ENCODE peak calls at places on chromosomes 12 and 14, in seven cellular contexts. One of them, this sample, is unnamed.

GRCh38 chr14:36944307-36945010 is 227.9 kb downstream of the SLC25A21 start:
- DNase-seq in body of pancreas: no peak
- DNase-seq in NCI-H1694: no peak
- DNase-seq in NCI-H1105: no peak
- DNase-seq in psoas muscle: no peak
- DNase-seq in effector memory CD8-positive, alpha-beta T cell: no peak
- DNase-seq in stimulated activated CD8-positive, alpha-beta memory T cell treated with anti-CD3 and anti-CD28 coated beads, Interleukin-2, amount 100 ng/mL, for 1 hour: no peak
- DNase-seq in this sample: no peak

GRCh38 chr14:20469890-20470858 is 968 bp downstream of the PNP start:
- DNase-seq in stimulated activated CD8-positive, alpha-beta memory T cell treated with anti-CD3 and anti-CD28 coated beads, Interleukin-2, amount 100 ng/mL, for 1 hour: no peak
- DNase-seq in effector memory CD8-positive, alpha-beta T cell: peak; percentile 42
- DNase-seq in NCI-H1694: no peak
- DNase-seq in psoas muscle: peak; percentile 18
- DNase-seq in NCI-H1105: peak; percentile 16
- DNase-seq in body of pancreas: peak; percentile 36
- DNase-seq in this sample: peak; percentile 33

GRCh38 chr14:35403085-35403396 is 1.5 kb downstream of the NFKBIA start:
- DNase-seq in NCI-H1105: no peak
- DNase-seq in NCI-H1694: no peak
- DNase-seq in psoas muscle: peak; percentile 44
- DNase-seq in effector memory CD8-positive, alpha-beta T cell: peak; percentile 32
- DNase-seq in body of pancreas: peak; percentile 24
- DNase-seq in stimulated activated CD8-positive, alpha-beta memory T cell treated with anti-CD3 and anti-CD28 coated beads, Interleukin-2, amount 100 ng/mL, for 1 hour: no peak
- DNase-seq in this sample: no peak

GRCh38 chr12:49664591-49665146 is 41.3 kb downstream of the PRPF40B start:
- DNase-seq in psoas muscle: no peak
- DNase-seq in NCI-H1105: no peak
- DNase-seq in NCI-H1694: no peak
- DNase-seq in body of pancreas: no peak
- DNase-seq in effector memory CD8-positive, alpha-beta T cell: no peak
- DNase-seq in stimulated activated CD8-positive, alpha-beta memory T cell treated with anti-CD3 and anti-CD28 coated beads, Interleukin-2, amount 100 ng/mL, for 1 hour: no peak
- DNase-seq in this sample: no peak

GRCh38 chr14:55104051-55104954 is 24.7 kb upstream of the LGALS3 start:
- DNase-seq in effector memory CD8-positive, alpha-beta T cell: no peak
- DNase-seq in body of pancreas: no peak
- DNase-seq in NCI-H1105: no peak
- DNase-seq in stimulated activated CD8-positive, alpha-beta memory T cell treated with anti-CD3 and anti-CD28 coated beads, Interleukin-2, amount 100 ng/mL, for 1 hour: no peak
- DNase-seq in psoas muscle: no peak
- DNase-seq in NCI-H1694: no peak
- DNase-seq in this sample: no peak

GRCh38 chr14:66085662-66086061 is 400.5 kb upstream of the CCDC196 start:
- DNase-seq in psoas muscle: no peak
- DNase-seq in stimulated activated CD8-positive, alpha-beta memory T cell treated with anti-CD3 and anti-CD28 coated beads, Interleukin-2, amount 100 ng/mL, for 1 hour: no peak
- DNase-seq in body of pancreas: no peak
- DNase-seq in NCI-H1694: no peak
- DNase-seq in NCI-H1105: no peak
- DNase-seq in effector memory CD8-positive, alpha-beta T cell: no peak
- DNase-seq in this sample: no peak

GRCh38 chr14:99968931-99969330 is 96.3 kb upstream of the EVL start:
- DNase-seq in body of pancreas: no peak
- DNase-seq in stimulated activated CD8-positive, alpha-beta memory T cell treated with anti-CD3 and anti-CD28 coated beads, Interleukin-2, amount 100 ng/mL, for 1 hour: no peak
- DNase-seq in psoas muscle: no peak
- DNase-seq in NCI-H1694: no peak
- DNase-seq in NCI-H1105: no peak
- DNase-seq in effector memory CD8-positive, alpha-beta T cell: no peak
- DNase-seq in this sample: no peak

GRCh38 chr12:123056053-123056452 is 75.6 kb downstream of the ARL6IP4 start:
- DNase-seq in psoas muscle: no peak
- DNase-seq in stimulated activated CD8-positive, alpha-beta memory T cell treated with anti-CD3 and anti-CD28 coated beads, Interleukin-2, amount 100 ng/mL, for 1 hour: no peak
- DNase-seq in NCI-H1694: no peak
- DNase-seq in body of pancreas: no peak
- DNase-seq in NCI-H1105: no peak
- DNase-seq in effector memory CD8-positive, alpha-beta T cell: no peak
- DNase-seq in this sample: no peak